ENCODE peak calls at places on chromosomes 4 and X, in ten cellular contexts. One of them, this sample, is unnamed.

GRCh38 chrX:41789374-41789773 is 65.4 kb downstream of the GPR82 start:
- DNase-seq in kidney tubule cell: no peak
- DNase-seq in H7: no peak
- DNase-seq in AG20443: no peak
- DNase-seq in natural killer cell treated with Interleukin-12 subunit alpha and Interleukin-12 subunit beta and Interleukin-15 and Interleukin-18, amount 100 ng/mL, for 72 hours: no peak
- DNase-seq in pancreas: no peak
- DNase-seq in cardiac fibroblast: no peak
- DNase-seq in GM03348: no peak
- DNase-seq in HS-5: no peak
- DNase-seq in effector CD4-positive, alpha-beta T cell: no peak
- DNase-seq in this sample: no peak

GRCh38 chrX:14051416-14051815 is 21.7 kb upstream of the GEMIN8 start:
- DNase-seq in natural killer cell treated with Interleukin-12 subunit alpha and Interleukin-12 subunit beta and Interleukin-15 and Interleukin-18, amount 100 ng/mL, for 72 hours: no peak
- DNase-seq in HS-5: no peak
- DNase-seq in pancreas: no peak
- DNase-seq in AG20443: no peak
- DNase-seq in GM03348: no peak
- DNase-seq in effector CD4-positive, alpha-beta T cell: no peak
- DNase-seq in cardiac fibroblast: no peak
- DNase-seq in H7: no peak
- DNase-seq in kidney tubule cell: no peak
- DNase-seq in this sample: no peak

GRCh38 chr4:111778543-111778942 is 366.7 kb upstream of the FAM241A start:
- DNase-seq in kidney tubule cell: no peak
- DNase-seq in H7: peak; percentile 37
- DNase-seq in pancreas: no peak
- DNase-seq in natural killer cell treated with Interleukin-12 subunit alpha and Interleukin-12 subunit beta and Interleukin-15 and Interleukin-18, amount 100 ng/mL, for 72 hours: no peak
- DNase-seq in cardiac fibroblast: peak; percentile 3
- DNase-seq in HS-5: no peak
- DNase-seq in GM03348: peak; percentile 41
- DNase-seq in effector CD4-positive, alpha-beta T cell: no peak
- DNase-seq in AG20443: peak; percentile 29
- DNase-seq in this sample: no peak

GRCh38 chrX:3346436-3347329 is at the start of gene MXRA5:
- DNase-seq in kidney tubule cell: peak; percentile 9
- DNase-seq in GM03348: peak; percentile 39
- DNase-seq in natural killer cell treated with Interleukin-12 subunit alpha and Interleukin-12 subunit beta and Interleukin-15 and Interleukin-18, amount 100 ng/mL, for 72 hours: no peak
- DNase-seq in pancreas: peak; percentile 76
- DNase-seq in effector CD4-positive, alpha-beta T cell: no peak
- DNase-seq in H7: peak; percentile 69
- DNase-seq in AG20443: peak; percentile 32
- DNase-seq in cardiac fibroblast: peak; percentile 15
- DNase-seq in HS-5: no peak
- DNase-seq in this sample: peak; percentile 11

GRCh38 chr4:37924946-37925345 is 34.1 kb downstream of the TBC1D1 start:
- DNase-seq in effector CD4-positive, alpha-beta T cell: no peak
- DNase-seq in HS-5: no peak
- DNase-seq in GM03348: no peak
- DNase-seq in natural killer cell treated with Interleukin-12 subunit alpha and Interleukin-12 subunit beta and Interleukin-15 and Interleukin-18, amount 100 ng/mL, for 72 hours: no peak
- DNase-seq in kidney tubule cell: no peak
- DNase-seq in AG20443: no peak
- DNase-seq in pancreas: no peak
- DNase-seq in H7: no peak
- DNase-seq in cardiac fibroblast: no peak
- DNase-seq in this sample: no peak

GRCh38 chr4:155780773-155781172 is 22.0 kb downstream of the GUCY1B1 start:
- DNase-seq in HS-5: no peak
- DNase-seq in H7: no peak
- DNase-seq in kidney tubule cell: peak; percentile 39
- DNase-seq in pancreas: no peak
- DNase-seq in natural killer cell treated with Interleukin-12 subunit alpha and Interleukin-12 subunit beta and Interleukin-15 and Interleukin-18, amount 100 ng/mL, for 72 hours: no peak
- DNase-seq in AG20443: peak; percentile 14
- DNase-seq in effector CD4-positive, alpha-beta T cell: no peak
- DNase-seq in GM03348: peak; percentile 11
- DNase-seq in cardiac fibroblast: no peak
- DNase-seq in this sample: peak; percentile 78

GRCh38 chr4:89800012-89800516 is 36.9 kb downstream of the SNCA start:
- DNase-seq in AG20443: no peak
- DNase-seq in H7: no peak
- DNase-seq in natural killer cell treated with Interleukin-12 subunit alpha and Interleukin-12 subunit beta and Interleukin-15 and Interleukin-18, amount 100 ng/mL, for 72 hours: no peak
- DNase-seq in cardiac fibroblast: peak; percentile 49
- DNase-seq in kidney tubule cell: no peak
- DNase-seq in effector CD4-positive, alpha-beta T cell: no peak
- DNase-seq in GM03348: peak; percentile 9
- DNase-seq in pancreas: no peak
- DNase-seq in HS-5: no peak
- DNase-seq in this sample: peak; percentile 18

GRCh38 chr4:781493-782216 is 44.3 kb downstream of the CPLX1 start:
- DNase-seq in pancreas: peak; percentile 99
- DNase-seq in AG20443: peak; percentile 99
- DNase-seq in kidney tubule cell: peak; percentile 99
- DNase-seq in HS-5: peak; percentile 94
- DNase-seq in effector CD4-positive, alpha-beta T cell: peak; percentile 97
- DNase-seq in cardiac fibroblast: peak; percentile 100
- DNase-seq in natural killer cell treated with Interleukin-12 subunit alpha and Interleukin-12 subunit beta and Interleukin-15 and Interleukin-18, amount 100 ng/mL, for 72 hours: peak; percentile 100
- DNase-seq in GM03348: peak; percentile 100
- DNase-seq in H7: peak; percentile 100
- DNase-seq in this sample: peak; percentile 98

This sample was measured in IMR-90.